ENCODE peak calls at places on chromosomes 4 and X, in six cellular contexts. O is mesendoderm, V is mesenchymal stem cell, S is H1, D is neuronal stem cell, I is IMR-90. C is an unnamed sample.

GRCh38 chr4:110631582-110632505 is 9.0 kb upstream of the PITX2 start:
- DNase-seq in O (peak), D (peak), I (peak), S (peak), V (peak), C (peak)

GRCh38 chr4:11765849-11766453 is 337.3 kb upstream of the HS3ST1 start:
- DNase-seq in V (peak), S (no peak), D (peak), I (peak), O (peak), C (peak)

GRCh38 chrX:30883141-30883540 is 5.9 kb downstream of the TAB3 start:
- DNase-seq in I (no peak), V (no peak), S (no peak), O (no peak), D (no peak), C (no peak)

GRCh38 chr4:110620352-110621327 is 2.2 kb downstream of the PITX2 start:
- DNase-seq in D (peak), O (peak), S (peak), V (peak), I (no peak), C (peak)

GRCh38 chr4:26141916-26142638 is 178.7 kb upstream of the RBPJ start:
- DNase-seq in D (no peak), V (peak), O (peak), I (peak), S (no peak), C (no peak)

GRCh38 chr4:110897779-110898178 is 274.9 kb upstream of the PITX2 start:
- DNase-seq in O (no peak), I (no peak), V (no peak), D (no peak), S (no peak), C (no peak)

GRCh38 chr4:177444911-177445736 is 2.9 kb upstream of the AGA start:
- DNase-seq in S (no peak), I (no peak), O (no peak), V (no peak), D (no peak), C (peak)

GRCh38 chr4:2220016-2220620 is 21.8 kb downstream of the HAUS3 start:
- DNase-seq in S (peak), I (peak), D (peak), V (peak), O (peak), C (peak)

GRCh38 chrX:120287513-120288112 is 23.6 kb downstream of the TMEM255A start:
- DNase-seq in I (no peak), D (no peak), O (no peak), S (no peak), V (no peak), C (no peak)

GRCh38 chrX:6041630-6042029 is 187.0 kb downstream of the NLGN4X start:
- DNase-seq in D (no peak), V (no peak), I (no peak), S (no peak), O (no peak), C (no peak)

GRCh38 chr4:48708610-48709009 is 71.5 kb downstream of the FRYL start:
- DNase-seq in I (no peak), V (no peak), D (no peak), S (no peak), O (no peak), C (no peak)

GRCh38 chr4:77082886-77083608 is 7.3 kb upstream of the CCNI start:
- DNase-seq in I (no peak), D (no peak), S (no peak), V (no peak), O (no peak), C (no peak)

GRCh38 chrX:75781618-75782017 is 3.4 kb downstream of the MAGEE2 start:
- DNase-seq in S (no peak), O (no peak), I (no peak), V (no peak), D (peak), C (no peak)

GRCh38 chr4:18106620-18107019 is 85.1 kb upstream of the LCORL start:
- DNase-seq in V (no peak), I (no peak), S (no peak), O (no peak), D (no peak), C (no peak)

GRCh38 chr4:89298788-89299152 is 8.8 kb downstream of the GPRIN3 start:
- DNase-seq in I (no peak), S (no peak), O (no peak), V (peak), D (no peak), C (no peak)

GRCh38 chrX:36957425-36958328 is 50.5 kb upstream of the FAM47C start:
- DNase-seq in O (peak), V (no peak), I (no peak), S (peak), D (peak), C (peak)

GRCh38 chr4:51874551-51874950 is 31.6 kb downstream of the DCUN1D4 start:
- DNase-seq in D (no peak), O (no peak), I (no peak), S (no peak), V (no peak), C (no peak)

GRCh38 chrX:111394581-111394980 is 17.4 kb downstream of the DCX start:
- DNase-seq in S (no peak), O (no peak), I (no peak), V (no peak), D (no peak), C (no peak)

GRCh38 chrX:19566359-19567141 is 51.2 kb upstream of the MAP3K15 start:
- DNase-seq in O (peak), S (no peak), I (peak), D (no peak), V (peak), C (no peak)
- H3K9ac ChIP-seq in O (no peak), S (no peak), I (peak), D (no peak), V (no peak), C (no peak)

GRCh38 chr4:15681067-15681371 is 608 bp upstream of the FAM200B start:
- DNase-seq in S (no peak), O (no peak), I (no peak), D (no peak), V (no peak), C (no peak)
- H2AK5ac ChIP-seq in S (no peak), O (no peak), I (peak), D (no peak), V (no peak), C (no peak)

DNA sequence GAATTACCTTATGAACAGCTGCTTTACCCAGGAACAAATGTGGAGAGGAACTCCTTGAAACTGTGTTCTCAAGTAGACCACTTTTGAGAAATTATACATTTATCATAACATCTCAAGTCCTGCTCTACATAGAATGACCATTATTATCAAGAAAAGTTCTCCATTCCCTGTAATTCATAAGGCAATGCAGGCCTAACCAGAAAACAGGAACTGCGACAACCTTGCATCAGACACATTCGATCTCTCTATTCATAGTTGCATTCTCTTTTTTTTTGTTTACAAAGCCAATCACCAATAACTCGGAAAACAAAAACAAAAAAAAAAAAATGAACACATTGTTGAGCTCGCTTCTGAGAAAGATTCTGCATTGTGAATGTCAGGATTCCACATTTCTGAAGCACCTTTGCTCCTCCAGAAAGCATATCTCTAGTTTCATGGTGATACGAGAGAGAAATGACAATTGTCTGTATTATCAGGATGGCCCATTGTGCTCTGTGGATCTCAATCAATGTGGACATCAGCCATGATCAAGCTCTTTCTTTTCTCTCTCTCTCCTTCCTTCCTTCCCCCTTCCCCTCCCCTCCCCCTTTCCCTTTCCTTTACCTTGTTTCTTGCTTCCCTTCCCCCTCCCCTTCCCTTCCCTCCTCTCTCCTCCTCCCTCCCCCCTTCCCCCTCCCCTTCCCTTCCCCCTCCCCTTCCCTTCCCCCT is 32.4 kb upstream of the CD99 start:
- DNase-seq in O (no peak), S (no peak), V (no peak), D (no peak), I (no peak), C (no peak)
- H3K9ac ChIP-seq in O (no peak), S (no peak), V (no peak), D (no peak), I (no peak), C (no peak)

GRCh38 chr4:147195386-147195785 is 249.7 kb upstream of the TTC29 start:
- DNase-seq in O (no peak), S (no peak), D (no peak), V (no peak), I (peak), C (no peak)

GRCh38 chr4:147194107-147194506 is 248.4 kb upstream of the TTC29 start:
- DNase-seq in V (no peak), S (no peak), I (no peak), D (no peak), O (no peak), C (no peak)

GRCh38 chr4:147198411-147199051 is 252.9 kb upstream of the TTC29 start:
- DNase-seq in O (peak), D (peak), I (peak), S (no peak), V (no peak), C (no peak)

GRCh38 chr4:147192679-147193078 is 247.0 kb upstream of the TTC29 start:
- DNase-seq in I (no peak), D (no peak), V (no peak), S (no peak), O (no peak), C (no peak)

DNA sequence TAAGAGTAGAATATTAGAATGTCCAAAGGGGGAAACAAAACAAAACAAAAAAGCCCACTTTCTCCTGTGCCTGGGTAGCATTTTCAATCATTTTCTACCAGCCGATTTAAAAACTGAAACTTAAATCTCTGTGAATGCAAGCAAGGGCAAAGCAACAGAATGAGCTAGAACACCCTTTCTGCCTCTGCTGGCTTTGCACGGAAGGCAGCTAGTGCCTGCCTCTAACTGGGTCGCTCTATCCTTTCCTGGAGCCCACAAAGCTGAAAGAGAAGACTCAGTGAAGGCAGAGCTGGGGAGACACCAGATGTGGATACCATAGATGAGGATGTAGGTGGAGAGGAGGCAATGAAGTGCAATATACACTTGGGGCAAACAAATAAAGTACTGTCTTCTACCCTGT is 248.9 kb upstream of the TTC29 start:
- DNase-seq in D (no peak), S (no peak), V (no peak), I (no peak), O (no peak), C (no peak)
- H2AK5ac ChIP-seq in D (no peak), S (no peak), V (no peak), I (peak), O (no peak), C (no peak)

C was measured in H9.